ENCODE peak calls at places on chromosomes 16 and 17, in four cellular contexts. One of them, this sample, is unnamed.
A peak's percentile ranks its signal among the peaks of the same experiment; 100 is the strongest.

GRCh38 chr17:81984773-81985410 is 7.5 kb downstream of the ASPSCR1 start:
- DNase-seq in K562: no peak
- DNase-seq in HepG2: no peak
- DNase-seq in SK-N-SH: no peak
- DNase-seq in this sample: no peak

GRCh38 chr16:4319454-4319853 is 3.6 kb downstream of the GLIS2 start:
- DNase-seq in K562: peak; percentile 70
- DNase-seq in HepG2: no peak
- DNase-seq in SK-N-SH: no peak
- DNase-seq in this sample: no peak

GRCh38 chr16:47143329-47143676 is 442 bp downstream of the NETO2 start:
- DNase-seq in K562: peak; percentile 89
- DNase-seq in HepG2: peak; percentile 66
- DNase-seq in SK-N-SH: peak; percentile 92
- DNase-seq in this sample: peak; percentile 15

GRCh38 chr17:71764507-71764906 is 356.3 kb upstream of the SOX9 start:
- DNase-seq in K562: no peak
- DNase-seq in HepG2: peak; percentile 25
- DNase-seq in SK-N-SH: peak; percentile 24
- DNase-seq in this sample: peak; percentile 62

GRCh38 chr16:11057696-11058345 is 113.5 kb downstream of the CLEC16A start:
- DNase-seq in K562: no peak
- DNase-seq in HepG2: no peak
- DNase-seq in SK-N-SH: no peak
- DNase-seq in this sample: no peak

GRCh38 chr16:11380836-11381235 is 35.6 kb downstream of the RMI2 start:
- DNase-seq in K562: no peak
- DNase-seq in HepG2: no peak
- DNase-seq in SK-N-SH: no peak
- DNase-seq in this sample: no peak

GRCh38 chr17:2850991-2851390 is 54.8 kb downstream of the RAP1GAP2 start:
- DNase-seq in K562: no peak
- DNase-seq in HepG2: no peak
- DNase-seq in SK-N-SH: no peak
- DNase-seq in this sample: no peak

GRCh38 chr17:54956802-54957201 is 11.7 kb downstream of the COX11 start:
- DNase-seq in K562: no peak
- DNase-seq in HepG2: no peak
- DNase-seq in SK-N-SH: no peak
- DNase-seq in this sample: no peak

GRCh38 chr17:73600103-73600871 is 44.0 kb downstream of the SDK2 start:
- DNase-seq in K562: no peak
- DNase-seq in HepG2: no peak
- DNase-seq in SK-N-SH: peak; percentile 91
- DNase-seq in this sample: no peak

GRCh38 chr17:75417054-75417453 is 11.6 kb upstream of the GRB2 start:
- DNase-seq in K562: no peak
- DNase-seq in HepG2: no peak
- DNase-seq in SK-N-SH: no peak
- DNase-seq in this sample: no peak

GRCh38 chr17:798246-798645 is 16.1 kb downstream of the MRM3 start:
- DNase-seq in K562: no peak
- DNase-seq in HepG2: no peak
- DNase-seq in SK-N-SH: no peak
- DNase-seq in this sample: no peak

GRCh38 chr17:19243838-19244237 is 6.7 kb downstream of the EPN2 start:
- DNase-seq in K562: no peak
- DNase-seq in HepG2: no peak
- DNase-seq in SK-N-SH: no peak
- DNase-seq in this sample: no peak

GRCh38 chr17:29617125-29617480 is 5.6 kb downstream of the CORO6 start:
- DNase-seq in K562: peak; percentile 56
- DNase-seq in HepG2: peak; percentile 80
- DNase-seq in SK-N-SH: peak; percentile 88
- DNase-seq in this sample: peak; percentile 67

DNA sequence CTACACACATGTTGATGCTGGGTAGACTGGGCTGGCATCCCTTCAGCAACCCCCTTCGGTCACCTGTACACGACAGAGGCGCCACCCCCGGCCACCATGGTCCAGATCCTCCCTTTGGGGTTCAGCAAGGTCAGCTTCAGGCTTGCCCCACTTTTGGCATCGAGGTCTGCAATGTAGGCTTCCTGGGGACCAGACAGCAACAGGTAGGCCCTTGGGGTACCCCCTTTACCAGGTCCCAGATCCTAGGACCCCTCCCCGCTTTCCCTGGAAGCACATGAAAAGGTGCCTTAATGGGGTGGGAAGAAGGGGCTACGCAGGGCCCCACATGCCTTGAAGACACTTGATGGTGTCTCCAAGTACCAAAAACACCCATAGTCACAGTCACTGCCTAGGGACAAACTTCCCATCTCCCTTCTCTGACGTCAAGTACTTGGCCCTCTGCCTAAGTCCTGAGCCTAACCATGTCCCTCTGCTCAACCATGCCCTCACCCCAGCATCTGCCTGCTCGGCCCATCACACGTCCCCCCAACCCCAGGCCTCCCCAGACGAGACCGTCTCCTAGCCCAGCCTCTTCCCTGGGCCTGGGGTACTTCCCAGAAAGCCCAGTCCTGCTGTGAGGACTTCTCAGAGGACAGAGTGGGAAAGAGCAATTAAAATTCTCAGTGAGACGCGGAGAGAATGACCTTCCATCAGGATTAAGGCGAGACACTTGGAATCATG is 12.1 kb downstream of the ACLY start:
- DNase-seq in K562: no peak
- DNase-seq in HepG2: no peak
- DNase-seq in SK-N-SH: no peak
- DNase-seq in this sample: no peak
- TF ChIP-seq ELF1 in K562: no peak
- TF ChIP-seq ELF1 in HepG2: no peak
- TF ChIP-seq ELF1 in SK-N-SH: no peak
- TF ChIP-seq ELF1 in this sample: no peak

DNA sequence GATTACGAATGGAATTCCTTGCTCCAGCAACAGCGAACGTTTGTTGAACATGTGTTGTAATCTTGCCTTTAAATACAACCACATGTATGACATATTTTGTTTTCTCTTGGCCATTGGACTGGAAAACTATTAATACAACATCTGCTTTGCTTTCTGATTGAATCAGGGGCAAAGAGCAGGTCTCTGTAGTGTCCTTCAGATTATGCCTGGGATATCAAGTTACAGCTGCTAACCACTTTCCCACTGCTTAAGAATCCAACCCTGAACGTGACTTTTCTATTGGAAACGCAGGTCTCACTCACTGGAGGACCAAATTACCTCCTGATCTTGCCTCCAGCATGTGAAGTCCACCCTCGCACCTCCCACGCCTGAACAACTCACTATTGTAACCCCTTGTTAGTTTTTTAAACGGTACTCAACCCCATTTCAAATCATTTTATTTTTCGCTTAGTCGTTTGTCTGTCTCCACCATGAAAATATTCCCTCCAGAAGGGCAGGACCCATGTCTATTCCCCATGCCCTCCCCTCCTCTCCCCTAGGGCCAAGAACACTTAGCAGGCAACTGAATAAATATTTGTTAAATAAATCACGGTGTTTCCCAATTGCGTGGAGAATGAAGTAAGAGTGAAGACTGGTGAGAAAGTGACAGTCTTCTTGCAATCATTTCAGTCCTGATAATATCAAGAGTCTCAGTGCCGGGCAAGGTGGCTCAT is 57.4 kb upstream of the MRTFB start:
- DNase-seq in K562: no peak
- DNase-seq in HepG2: peak; percentile 77
- DNase-seq in SK-N-SH: peak; percentile 66
- DNase-seq in this sample: no peak
- TF ChIP-seq POLR2AphosphoS5 in K562: no peak
- TF ChIP-seq POLR2AphosphoS5 in HepG2: no peak
- TF ChIP-seq POLR2AphosphoS5 in SK-N-SH: peak; percentile 52
- TF ChIP-seq POLR2AphosphoS5 in this sample: no peak

DNA sequence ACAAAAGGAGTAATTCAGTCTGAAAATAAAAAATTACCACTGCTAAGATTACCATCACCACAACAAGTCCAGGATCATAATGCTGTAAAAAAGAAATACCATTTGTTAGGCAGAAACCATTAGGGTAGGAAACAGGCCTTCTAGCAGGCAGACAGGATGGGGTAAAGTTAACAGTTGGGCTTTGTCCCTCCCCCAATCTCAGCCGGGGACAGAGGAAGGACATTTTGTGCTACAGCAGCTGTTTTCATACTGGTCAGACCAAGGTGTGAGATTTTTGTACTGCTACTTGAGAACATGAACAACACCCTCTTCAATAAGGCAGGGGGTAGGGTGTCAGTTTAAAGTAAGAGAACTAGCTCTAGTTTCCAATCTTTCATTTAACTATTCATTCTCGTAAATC is 49.2 kb upstream of the ITGA2B start:
- DNase-seq in K562: no peak
- DNase-seq in HepG2: no peak
- DNase-seq in SK-N-SH: peak; percentile 8
- DNase-seq in this sample: no peak
- TF ChIP-seq ZBTB33 in K562: no peak
- TF ChIP-seq ZBTB33 in HepG2: no peak
- TF ChIP-seq ZBTB33 in SK-N-SH: no peak
- TF ChIP-seq ZBTB33 in this sample: no peak

GRCh38 chr17:78349831-78350631 is 9.8 kb downstream of the SOCS3 start:
- DNase-seq in K562: no peak
- DNase-seq in HepG2: no peak
- DNase-seq in SK-N-SH: no peak
- DNase-seq in this sample: no peak

GRCh38 chr17:78355045-78355641 is 4.7 kb downstream of the SOCS3 start:
- DNase-seq in K562: peak; percentile 38
- DNase-seq in HepG2: peak; percentile 58
- DNase-seq in SK-N-SH: no peak
- DNase-seq in this sample: no peak

GRCh38 chr17:78348055-78348745 is 11.7 kb downstream of the SOCS3 start:
- DNase-seq in K562: no peak
- DNase-seq in HepG2: no peak
- DNase-seq in SK-N-SH: no peak
- DNase-seq in this sample: no peak

GRCh38 chr17:78347453-78347852 is 12.4 kb downstream of the SOCS3 start:
- DNase-seq in K562: no peak
- DNase-seq in HepG2: no peak
- DNase-seq in SK-N-SH: no peak
- DNase-seq in this sample: no peak

GRCh38 chr17:78351449-78352006 is 8.3 kb downstream of the SOCS3 start:
- DNase-seq in K562: no peak
- DNase-seq in HepG2: peak; percentile 63
- DNase-seq in SK-N-SH: no peak
- DNase-seq in this sample: no peak
- TF ChIP-seq ELF1 in K562: no peak
- TF ChIP-seq ELF1 in HepG2: peak; percentile 13
- TF ChIP-seq ELF1 in SK-N-SH: no peak
- TF ChIP-seq ELF1 in this sample: no peak

DNA sequence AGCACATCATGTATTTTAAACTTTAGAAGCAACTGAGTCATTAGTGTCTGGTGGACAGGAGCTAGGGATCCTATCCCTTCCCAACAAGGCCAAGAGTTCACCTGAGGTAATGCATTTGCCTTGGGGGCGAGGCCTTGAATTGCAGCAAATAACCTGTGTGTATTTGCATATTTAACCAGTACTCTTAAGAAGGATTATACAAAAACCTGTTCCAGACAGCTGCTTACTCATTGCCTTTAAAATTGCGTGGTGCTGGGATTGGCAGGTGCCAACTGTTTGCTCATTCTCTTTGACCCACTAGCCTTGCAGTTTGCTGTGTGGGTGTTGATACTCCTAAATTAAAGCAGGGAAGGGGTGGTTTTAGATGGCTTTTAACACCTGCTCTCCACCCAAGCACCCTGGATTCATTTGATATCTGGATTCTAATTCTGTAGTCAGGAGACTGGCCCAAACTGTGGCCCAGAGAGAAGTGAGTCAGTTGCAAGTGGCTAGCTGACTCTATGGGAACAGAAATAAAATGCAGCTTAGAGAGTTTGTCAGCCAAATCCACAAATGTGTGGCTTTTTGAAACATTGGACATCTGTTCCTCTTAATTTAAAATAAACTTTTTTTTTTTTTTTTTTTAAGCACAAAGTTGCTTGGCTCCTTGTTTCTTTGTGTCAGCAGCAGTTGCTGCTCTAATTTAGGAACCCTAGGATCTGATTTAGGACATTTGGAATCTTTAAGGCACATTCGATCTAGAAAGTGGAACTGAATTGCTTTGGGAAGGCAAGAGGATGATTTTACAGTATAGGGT is 47.0 kb downstream of the TUBD1 start:
- DNase-seq in K562: peak; percentile 45
- DNase-seq in HepG2: peak; percentile 89
- DNase-seq in SK-N-SH: no peak
- DNase-seq in this sample: peak; percentile 90
- TF ChIP-seq POLR2AphosphoS5 in K562: no peak
- TF ChIP-seq POLR2AphosphoS5 in HepG2: no peak
- TF ChIP-seq POLR2AphosphoS5 in SK-N-SH: peak; percentile 85
- TF ChIP-seq POLR2AphosphoS5 in this sample: peak; percentile 55

GRCh38 chr16:30087181-30087898 is 4.4 kb downstream of the TBX6 start:
- DNase-seq in K562: peak; percentile 20
- DNase-seq in HepG2: no peak
- DNase-seq in SK-N-SH: no peak
- DNase-seq in this sample: no peak
- TF ChIP-seq ZBTB33 in K562: no peak
- TF ChIP-seq ZBTB33 in HepG2: no peak
- TF ChIP-seq ZBTB33 in SK-N-SH: no peak
- TF ChIP-seq ZBTB33 in this sample: no peak

GRCh38 chr16:89565506-89566372 is 5.3 kb downstream of the RPL13 start:
- DNase-seq in K562: peak; percentile 81
- DNase-seq in HepG2: peak; percentile 57
- DNase-seq in SK-N-SH: peak; percentile 84
- DNase-seq in this sample: peak; percentile 69
- TF ChIP-seq ELF1 in K562: peak; percentile 69
- TF ChIP-seq ELF1 in HepG2: peak; percentile 72
- TF ChIP-seq ELF1 in SK-N-SH: no peak
- TF ChIP-seq ELF1 in this sample: no peak

DNA sequence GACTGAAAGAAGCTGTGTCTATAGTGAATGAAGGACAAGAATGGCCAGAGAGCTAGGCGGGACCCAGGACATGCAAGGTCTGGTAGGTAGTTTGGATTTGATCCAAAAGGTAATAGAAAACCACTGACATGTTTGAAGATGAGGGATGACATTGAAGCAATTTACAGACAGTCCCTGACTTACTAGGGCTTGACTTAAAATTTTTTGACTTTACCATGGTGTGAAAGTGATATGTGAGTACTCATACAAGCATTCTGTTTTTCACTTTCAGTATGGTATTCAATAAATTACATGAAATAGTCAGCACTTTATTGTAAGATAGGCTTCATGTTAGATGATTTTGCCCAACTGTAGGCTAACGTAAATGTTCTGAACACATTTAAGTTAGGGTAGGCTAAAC is 7.7 kb downstream of the CYB5B start:
- DNase-seq in K562: no peak
- DNase-seq in HepG2: no peak
- DNase-seq in SK-N-SH: no peak
- DNase-seq in this sample: no peak
- TF ChIP-seq POLR2AphosphoS5 in K562: no peak
- TF ChIP-seq POLR2AphosphoS5 in HepG2: no peak
- TF ChIP-seq POLR2AphosphoS5 in SK-N-SH: no peak
- TF ChIP-seq POLR2AphosphoS5 in this sample: no peak

GRCh38 chr17:40443988-40444899 is 994 bp downstream of the IGFBP4 start:
- DNase-seq in K562: peak; percentile 37
- DNase-seq in HepG2: no peak
- DNase-seq in SK-N-SH: no peak
- DNase-seq in this sample: no peak
- TF ChIP-seq ZBTB33 in K562: no peak
- TF ChIP-seq ZBTB33 in HepG2: no peak
- TF ChIP-seq ZBTB33 in SK-N-SH: no peak
- TF ChIP-seq ZBTB33 in this sample: no peak

This sample was measured in HCT116.